ENCODE peak calls at places on chromosomes 5 and 9, in seven cellular contexts. B is AG08395, Z is lower lobe of right lung, N is WTC11, J is gastrocnemius medialis, S is T-helper 17 cell, L is NCI-H2081. M is an unnamed sample.

GRCh38 chr5:38468202-38468656 is 88.2 kb downstream of the LIFR start:
- DNase-seq in B (peak), Z (no peak), N (no peak), J (peak), S (no peak), L (no peak), M (no peak)

GRCh38 chr9:82332774-82333152 is 344.2 kb downstream of the SPATA31D1 start:
- DNase-seq in B (no peak), Z (no peak), N (no peak), J (peak), S (no peak), L (no peak), M (no peak)

GRCh38 chr5:52881468-52881867 is 93.8 kb downstream of the ITGA1 start:
- DNase-seq in B (no peak), Z (no peak), N (no peak), J (no peak), S (no peak), L (no peak), M (no peak)

GRCh38 chr5:55159763-55160492 is at the start of gene GPX8:
- DNase-seq in B (peak), Z (no peak), N (peak), J (no peak), S (no peak), L (peak), M (no peak)

GRCh38 chr9:89675403-89675771 is 70.6 kb downstream of the GADD45G start:
- DNase-seq in B (no peak), Z (no peak), N (no peak), J (peak), S (no peak), L (no peak), M (no peak)

GRCh38 chr9:108855888-108856287 is at the start of gene ACTL7B:
- DNase-seq in B (no peak), Z (no peak), N (no peak), J (no peak), S (no peak), L (no peak), M (no peak)

GRCh38 chr5:168875839-168876238 is 296.7 kb upstream of the PANK3 start:
- DNase-seq in B (peak), Z (no peak), N (no peak), J (no peak), S (no peak), L (no peak), M (no peak)

GRCh38 chr5:91171322-91171721 is 211.8 kb downstream of the ARRDC3 start:
- DNase-seq in B (no peak), Z (no peak), N (no peak), J (no peak), S (no peak), L (no peak), M (no peak)

GRCh38 chr9:134855900-134856377 is 24.7 kb upstream of the FCN2 start:
- DNase-seq in B (no peak), Z (peak), N (no peak), J (no peak), S (no peak), L (no peak), M (no peak)

GRCh38 chr9:84794981-84795637 is 125.6 kb downstream of the NTRK2 start:
- DNase-seq in B (no peak), Z (no peak), N (no peak), J (no peak), S (no peak), L (no peak), M (no peak)

GRCh38 chr5:124868661-124869060 is 122.2 kb upstream of the ZNF608 start:
- DNase-seq in B (no peak), Z (no peak), N (no peak), J (no peak), S (no peak), L (no peak), M (no peak)

GRCh38 chr9:4666042-4666699 is at the start of gene SPATA6L:
- DNase-seq in B (peak), Z (peak), N (peak), J (peak), S (peak), L (peak), M (peak)

GRCh38 chr5:160774006-160774405 is 78.0 kb downstream of the ATP10B start:
- DNase-seq in B (no peak), Z (no peak), N (no peak), J (no peak), S (no peak), L (peak), M (no peak)

GRCh38 chr5:102823441-102823874 is 68.4 kb downstream of the PAM start:
- DNase-seq in B (peak), Z (no peak), N (no peak), J (no peak), S (no peak), L (no peak), M (no peak)

GRCh38 chr9:134895849-134896833 is 15.5 kb downstream of the FCN2 start:
- DNase-seq in B (peak), Z (peak), N (no peak), J (peak), S (no peak), L (no peak), M (no peak)

GRCh38 chr9:136138566-136138965 is 19.9 kb upstream of the TMEM250 start:
- DNase-seq in B (no peak), Z (no peak), N (peak), J (no peak), S (peak), L (peak), M (peak)

GRCh38 chr5:9686211-9686610 is 56.1 kb upstream of the TAS2R1 start:
- DNase-seq in B (peak), Z (no peak), N (no peak), J (no peak), S (no peak), L (no peak), M (no peak)